ENCODE peak calls at places on chromosomes 3 and 15, in seven cellular contexts. U, Z, O, Q, K, P and L are unnamed samples.

GRCh38 chr15:70509282-70510272 is 253.8 kb downstream of the UACA start:
- DNase-seq in U (no peak), Z (peak), O (no peak), Q (no peak), K (no peak), P (no peak), L (no peak)

GRCh38 chr15:56598991-56599390 is 134.1 kb upstream of the MNS1 start:
- DNase-seq in U (no peak), Z (no peak), O (no peak), Q (no peak), K (no peak), P (no peak), L (no peak)

GRCh38 chr15:66815322-66815721 is 113.3 kb downstream of the SMAD6 start:
- DNase-seq in U (no peak), Z (no peak), O (no peak), Q (no peak), K (no peak), P (no peak), L (no peak)

GRCh38 chr3:12692444-12692843 is 28.5 kb upstream of the RAF1 start:
- DNase-seq in U (no peak), Z (no peak), O (no peak), Q (no peak), K (no peak), P (no peak), L (no peak)

GRCh38 chr15:33098082-33099058 is 96.1 kb downstream of the FMN1 start:
- DNase-seq in U (no peak), Z (no peak), O (no peak), Q (no peak), K (no peak), P (no peak), L (no peak)

GRCh38 chr3:20683912-20684311 is 497.9 kb upstream of the SGO1 start:
- DNase-seq in U (no peak), Z (no peak), O (no peak), Q (no peak), K (no peak), P (no peak), L (no peak)

GRCh38 chr3:10459954-10460754 is 45.2 kb downstream of the ATP2B2 start:
- DNase-seq in U (peak), Z (peak), O (peak), Q (no peak), K (peak), P (no peak), L (no peak)

GRCh38 chr15:31276596-31277298 is 49.9 kb upstream of the KLF13 start:
- DNase-seq in U (no peak), Z (no peak), O (no peak), Q (peak), K (no peak), P (no peak), L (no peak)

GRCh38 chr15:74319596-74320357 is 47.7 kb downstream of the CYP11A1 start:
- DNase-seq in U (no peak), Z (no peak), O (peak), Q (peak), K (no peak), P (no peak), L (no peak)

GRCh38 chr15:90677807-90678790 is 39.0 kb upstream of the BLM start:
- DNase-seq in U (no peak), Z (no peak), O (no peak), Q (no peak), K (no peak), P (no peak), L (no peak)

GRCh38 chr3:128681277-128681829 is 30.7 kb upstream of the RPN1 start:
- DNase-seq in U (no peak), Z (no peak), O (no peak), Q (peak), K (no peak), P (no peak), L (no peak)

GRCh38 chr3:71585891-71586809 is 2.6 kb upstream of the FOXP1 start:
- DNase-seq in U (no peak), Z (no peak), O (peak), Q (peak), K (peak), P (no peak), L (peak)

GRCh38 chr3:72335458-72336050 is 512.7 kb downstream of the SHQ1 start:
- DNase-seq in U (no peak), Z (no peak), O (no peak), Q (no peak), K (no peak), P (no peak), L (no peak)

GRCh38 chr3:49899815-49900214 is 3.9 kb downstream of the MST1R start:
- DNase-seq in U (no peak), Z (peak), O (peak), Q (peak), K (no peak), P (no peak), L (no peak)

GRCh38 chr3:52084954-52085730 is 28.8 kb upstream of the DUSP7 start:
- DNase-seq in U (no peak), Z (no peak), O (peak), Q (peak), K (no peak), P (no peak), L (no peak)

GRCh38 chr15:70246623-70247200 is 149.0 kb upstream of the TLE3 start:
- DNase-seq in U (no peak), Z (no peak), O (no peak), Q (no peak), K (no peak), P (no peak), L (no peak)

GRCh38 chr15:74303741-74304309 is 63.6 kb downstream of the CYP11A1 start:
- DNase-seq in U (no peak), Z (no peak), O (peak), Q (no peak), K (no peak), P (no peak), L (no peak)

GRCh38 chr15:93241696-93242585 is 152.9 kb upstream of the RGMA start:
- DNase-seq in U (no peak), Z (no peak), O (peak), Q (no peak), K (no peak), P (no peak), L (no peak)

GRCh38 chr3:52484680-52485461 is 10.3 kb upstream of the STAB1 start:
- DNase-seq in U (no peak), Z (no peak), O (no peak), Q (no peak), K (no peak), P (no peak), L (no peak)

GRCh38 chr3:145902166-145902565 is 258.8 kb downstream of the PLOD2 start:
- DNase-seq in U (no peak), Z (no peak), O (no peak), Q (no peak), K (no peak), P (no peak), L (no peak)

GRCh38 chr3:77319711-77320110 is 279.8 kb downstream of the ROBO2 start:
- DNase-seq in U (peak), Z (no peak), O (peak), Q (peak), K (no peak), P (no peak), L (no peak)

GRCh38 chr3:55189359-55189801 is 261.5 kb upstream of the LRTM1 start:
- DNase-seq in U (no peak), Z (no peak), O (peak), Q (no peak), K (no peak), P (no peak), L (no peak)

GRCh38 chr3:119333773-119334492 is 39.8 kb downstream of the ARHGAP31 start:
- DNase-seq in U (no peak), Z (no peak), O (no peak), Q (peak), K (no peak), P (no peak), L (no peak)

GRCh38 chr3:10983219-10983916 is 9.2 kb upstream of the SLC6A1 start:
- DNase-seq in U (peak), Z (peak), O (peak), Q (peak), K (peak), P (no peak), L (peak)

GRCh38 chr3:13214847-13215472 is 141.7 kb upstream of the IQSEC1 start:
- DNase-seq in U (no peak), Z (no peak), O (no peak), Q (no peak), K (no peak), P (no peak), L (no peak)

GRCh38 chr15:81152799-81153198 is 18.7 kb downstream of the CFAP161 start:
- DNase-seq in U (no peak), Z (no peak), O (no peak), Q (no peak), K (no peak), P (no peak), L (no peak)

GRCh38 chr3:61182648-61183047 is 68.6 kb downstream of the FHIT start:
- DNase-seq in U (no peak), Z (no peak), O (no peak), Q (no peak), K (no peak), P (no peak), L (no peak)

GRCh38 chr15:37981781-37982180 is 47.3 kb downstream of the TMCO5A start:
- DNase-seq in U (peak), Z (no peak), O (peak), Q (peak), K (peak), P (no peak), L (no peak)

GRCh38 chr3:50164056-50164455 is 8.9 kb downstream of the SEMA3F start:
- DNase-seq in U (no peak), Z (no peak), O (no peak), Q (no peak), K (no peak), P (no peak), L (no peak)

GRCh38 chr15:29067949-29068348 is 182.2 kb downstream of the APBA2 start:
- DNase-seq in U (no peak), Z (no peak), O (no peak), Q (no peak), K (no peak), P (no peak), L (no peak)

GRCh38 chr3:141096981-141097380 is 45.8 kb downstream of the SPSB4 start:
- DNase-seq in U (no peak), Z (no peak), O (no peak), Q (no peak), K (no peak), P (no peak), L (no peak)

GRCh38 chr15:42731461-42731860 is 5.5 kb downstream of the CDAN1 start:
- DNase-seq in U (no peak), Z (no peak), O (no peak), Q (no peak), K (no peak), P (no peak), L (no peak)

GRCh38 chr3:53168175-53168923 is 7.3 kb downstream of the PRKCD start:
- DNase-seq in U (no peak), Z (peak), O (no peak), Q (no peak), K (no peak), P (no peak), L (no peak)

GRCh38 chr3:187020376-187020775 is 90.0 kb downstream of the ST6GAL1 start:
- DNase-seq in U (no peak), Z (no peak), O (no peak), Q (no peak), K (no peak), P (no peak), L (no peak)

GRCh38 chr3:186930143-186930638 is at the start of gene ST6GAL1:
- DNase-seq in U (peak), Z (peak), O (peak), Q (peak), K (peak), P (peak), L (no peak)

GRCh38 chr3:139586420-139587017 is 47.0 kb upstream of the RBP1 start:
- DNase-seq in U (no peak), Z (no peak), O (no peak), Q (no peak), K (no peak), P (peak), L (no peak)

GRCh38 chr3:53944019-53944418 is 52.4 kb upstream of the SELENOK start:
- DNase-seq in U (no peak), Z (no peak), O (no peak), Q (no peak), K (no peak), P (no peak), L (no peak)

GRCh38 chr15:75235760-75236729 is 22.1 kb upstream of the GOLGA6C start:
- DNase-seq in U (no peak), Z (no peak), O (no peak), Q (no peak), K (no peak), P (no peak), L (no peak)

GRCh38 chr3:10395671-10396070 is 74.8 kb upstream of the SEC13 start:
- DNase-seq in U (no peak), Z (no peak), O (no peak), Q (no peak), K (no peak), P (no peak), L (no peak)

GRCh38 chr3:43583481-43583880 is 38.3 kb downstream of the ANO10 start:
- DNase-seq in U (no peak), Z (no peak), O (peak), Q (peak), K (no peak), P (no peak), L (no peak)

GRCh38 chr3:43581343-43581742 is 40.5 kb downstream of the ANO10 start:
- DNase-seq in U (no peak), Z (no peak), O (no peak), Q (no peak), K (no peak), P (no peak), L (no peak)

GRCh38 chr3:43582876-43583275 is 38.9 kb downstream of the ANO10 start:
- DNase-seq in U (no peak), Z (no peak), O (no peak), Q (no peak), K (no peak), P (no peak), L (no peak)

GRCh38 chr3:43587303-43587702 is 34.5 kb downstream of the ANO10 start:
- DNase-seq in U (no peak), Z (no peak), O (no peak), Q (no peak), K (no peak), P (no peak), L (no peak)

GRCh38 chr3:43584043-43584826 is 37.6 kb downstream of the ANO10 start:
- DNase-seq in U (no peak), Z (no peak), O (no peak), Q (no peak), K (no peak), P (no peak), L (no peak)
- TF ChIP-seq REST in U (no peak), Z (no peak), O (no peak), Q (no peak), K (no peak), P (no peak), L (no peak)

DNA sequence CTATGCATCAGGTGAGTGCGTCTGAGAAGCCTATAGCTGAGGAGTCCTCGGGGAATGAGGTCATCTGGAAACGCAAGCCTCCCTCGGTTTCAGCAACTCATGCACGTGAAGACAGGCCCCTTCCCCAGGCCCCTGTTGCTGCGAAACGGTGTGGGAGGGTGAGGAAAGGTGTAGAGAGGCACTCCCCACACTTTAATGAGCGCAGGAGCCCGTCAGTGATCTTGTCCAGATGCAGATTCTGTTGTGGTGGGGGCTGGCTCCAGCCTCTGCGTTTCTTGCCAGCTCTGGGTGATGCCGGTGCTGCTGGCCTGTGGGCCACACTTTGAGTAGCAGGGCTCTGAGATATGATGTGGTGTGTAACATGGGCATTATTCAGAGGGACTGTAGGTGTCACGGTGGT is 38.6 kb upstream of the LACTB start:
- DNase-seq in U (no peak), Z (no peak), O (peak), Q (no peak), K (no peak), P (no peak), L (no peak)
- TF ChIP-seq POLR2AphosphoS5 in U (no peak), Z (no peak), O (no peak), Q (no peak), K (no peak), P (no peak), L (no peak)

GRCh38 chr15:26438316-26438715 is 334.6 kb downstream of the GABRB3 start:
- DNase-seq in U (no peak), Z (no peak), O (no peak), Q (no peak), K (no peak), P (no peak), L (no peak)
- TF ChIP-seq REST in U (no peak), Z (no peak), O (no peak), Q (no peak), K (no peak), P (no peak), L (no peak)

DNA sequence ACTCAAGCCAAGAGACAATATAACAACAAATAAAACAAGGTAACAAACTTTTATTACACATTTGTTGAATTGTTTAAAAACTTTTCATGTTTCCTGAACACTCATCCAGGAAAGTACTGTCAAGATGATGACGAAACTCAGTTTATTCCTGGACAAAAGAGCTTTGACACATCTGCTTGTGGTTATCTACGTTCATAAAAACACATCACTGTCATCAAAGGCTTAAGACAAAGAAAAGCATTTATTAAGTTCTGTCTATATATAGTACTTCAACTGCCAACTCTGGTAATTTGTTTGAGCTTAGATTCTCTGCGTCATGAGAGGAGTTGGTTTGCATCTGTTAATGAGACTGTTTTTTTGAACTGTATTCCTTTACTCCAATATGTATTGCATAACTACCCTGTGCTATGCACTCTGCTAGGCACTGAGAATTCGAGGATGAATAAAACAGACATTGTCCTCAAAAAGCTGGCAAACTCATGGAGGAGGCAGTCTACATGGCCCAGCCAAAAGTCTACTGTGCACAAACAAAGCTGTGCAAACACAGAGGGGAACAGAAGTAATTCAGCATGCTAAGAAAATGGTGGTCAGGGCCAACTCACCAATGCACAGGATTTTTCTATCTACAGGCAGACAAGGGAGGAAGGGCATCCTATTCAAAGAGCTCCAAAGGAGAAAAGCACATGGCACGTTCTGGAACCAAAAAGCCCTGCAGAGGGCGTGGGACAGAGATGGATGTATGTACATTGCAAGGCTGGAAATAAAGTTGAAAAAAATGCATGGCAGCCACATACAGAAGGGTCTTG is 21.5 kb downstream of the PLD1 start:
- DNase-seq in U (peak), Z (no peak), O (no peak), Q (no peak), K (no peak), P (no peak), L (no peak)
- TF ChIP-seq POLR2AphosphoS5 in U (no peak), Z (no peak), O (no peak), Q (peak), K (no peak), P (no peak), L (no peak)

GRCh38 chr15:50501815-50502214 is 44.7 kb downstream of the USP50 start:
- DNase-seq in U (no peak), Z (no peak), O (no peak), Q (no peak), K (no peak), P (no peak), L (no peak)
- TF ChIP-seq REST in U (no peak), Z (no peak), O (no peak), Q (no peak), K (no peak), P (no peak), L (no peak)

DNA sequence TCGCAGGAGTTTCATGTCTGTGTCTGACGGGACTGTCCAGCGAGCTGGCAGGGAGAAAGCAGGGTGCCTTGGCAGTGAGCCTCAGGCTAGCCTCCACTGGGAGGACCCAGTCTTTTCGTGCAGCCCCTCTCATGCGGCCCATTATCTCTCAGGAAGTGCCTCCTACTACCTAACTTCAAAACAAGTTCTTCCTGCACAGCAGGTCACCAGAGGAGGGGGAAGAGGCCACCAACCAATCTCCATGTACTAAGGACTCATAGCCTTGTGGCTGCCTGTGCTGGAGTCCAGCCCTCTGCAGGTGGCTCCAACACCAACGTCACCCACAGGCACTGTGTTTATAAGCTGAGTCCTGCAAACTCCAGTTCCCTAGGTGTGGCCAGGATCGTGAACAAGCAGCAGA is 4.8 kb downstream of the VIPR1 start:
- DNase-seq in U (no peak), Z (no peak), O (no peak), Q (no peak), K (no peak), P (no peak), L (no peak)
- TF ChIP-seq POLR2AphosphoS5 in U (no peak), Z (no peak), O (no peak), Q (no peak), K (no peak), P (no peak), L (no peak)

GRCh38 chr15:40427188-40427587 is 13.6 kb upstream of the BAHD1 start:
- DNase-seq in U (no peak), Z (no peak), O (no peak), Q (no peak), K (no peak), P (no peak), L (no peak)

GRCh38 chr15:40429068-40429707 is 11.6 kb upstream of the BAHD1 start:
- DNase-seq in U (no peak), Z (no peak), O (no peak), Q (no peak), K (no peak), P (no peak), L (no peak)

GRCh38 chr15:40428183-40428582 is 12.6 kb upstream of the BAHD1 start:
- DNase-seq in U (no peak), Z (no peak), O (no peak), Q (no peak), K (no peak), P (no peak), L (no peak)

GRCh38 chr15:40425681-40426080 is 15.1 kb upstream of the BAHD1 start:
- DNase-seq in U (no peak), Z (no peak), O (no peak), Q (no peak), K (no peak), P (no peak), L (no peak)

DNA sequence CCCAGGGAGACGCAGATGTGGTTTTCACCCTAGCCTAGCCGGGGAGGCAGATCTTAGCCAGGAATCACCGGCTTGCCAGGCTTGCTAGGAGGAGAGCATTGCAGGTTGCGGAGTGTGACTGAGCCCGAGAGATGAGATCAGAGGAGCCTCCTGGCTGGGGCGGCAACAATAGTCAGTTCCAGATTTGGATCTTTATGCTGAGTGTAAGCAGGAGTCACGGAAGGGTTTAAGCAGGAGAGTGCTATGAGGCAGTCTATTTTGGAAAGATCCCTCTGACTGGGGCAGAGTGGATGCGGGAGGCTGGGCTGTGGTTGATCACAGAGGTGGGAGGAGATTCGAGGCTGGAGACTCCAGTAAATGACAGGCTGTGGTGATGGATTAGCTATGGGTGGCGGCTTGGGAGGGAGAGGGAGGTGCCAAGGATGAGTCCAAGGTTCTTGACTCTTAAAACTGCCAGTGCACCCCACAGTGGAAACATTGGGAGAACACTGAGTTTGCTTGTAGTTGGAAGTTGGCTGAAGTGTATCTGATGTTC is 10.4 kb upstream of the BAHD1 start:
- DNase-seq in U (no peak), Z (no peak), O (peak), Q (no peak), K (no peak), P (no peak), L (no peak)
- TF ChIP-seq REST in U (no peak), Z (no peak), O (no peak), Q (no peak), K (no peak), P (no peak), L (no peak)